ENCODE peak calls at places on chromosomes 16 and 17, in eight cellular contexts. E is fibroblast of gingiva; G is T-cell; X is HT-29; I is Jurkat, Clone E6-1; K is MV-4-11; D is effector CD4-positive, alpha-beta T cell; R is heart left ventricle. A is an unnamed sample.

GRCh38 chr17:47203984-47204721 is 5.0 kb upstream of the MYL4 start:
- DNase-seq in E (peak; percentile 27), I (peak; percentile 85), K (peak; percentile 74), R (no peak), G (peak; percentile 45), D (peak; percentile 17), X (no peak), A (peak; percentile 64)

GRCh38 chr16:2149630-2150417 is 1.4 kb downstream of the RAB26 start:
- DNase-seq in K (no peak), D (no peak), E (no peak), X (peak; percentile 41), I (no peak), R (no peak), G (no peak), A (no peak)

GRCh38 chr17:74865504-74866197 is 6.0 kb upstream of the GRIN2C start:
- DNase-seq in G (no peak), X (peak; percentile 32), I (no peak), D (no peak), E (no peak), R (no peak), K (no peak), A (no peak)

GRCh38 chr16:48235556-48236136 is 8.5 kb upstream of the LONP2 start:
- DNase-seq in D (no peak), X (no peak), K (no peak), R (no peak), G (no peak), E (no peak), I (no peak), A (no peak)

GRCh38 chr16:10386517-10387377 is 886 bp downstream of the ATF7IP2 start:
- DNase-seq in I (peak; percentile 53), G (no peak), R (no peak), E (no peak), D (no peak), X (no peak), K (peak; percentile 16), A (peak; percentile 57)

GRCh38 chr16:15035163-15035729 is 20.6 kb downstream of the NTAN1 start:
- DNase-seq in K (no peak), I (no peak), R (no peak), D (no peak), X (no peak), G (no peak), E (peak; percentile 24), A (no peak)

GRCh38 chr17:8128125-8128784 is 4.3 kb upstream of the HES7 start:
- DNase-seq in R (no peak), I (no peak), G (no peak), E (no peak), D (no peak), K (no peak), X (no peak), A (no peak)

GRCh38 chr16:76749780-76750375 is 441.1 kb upstream of the MON1B start:
- DNase-seq in X (no peak), D (no peak), K (no peak), G (no peak), E (no peak), R (no peak), I (no peak), A (no peak)

GRCh38 chr17:49361129-49361901 is 735 bp downstream of the ZNF652 start:
- DNase-seq in G (peak; percentile 91), X (peak; percentile 55), K (peak; percentile 58), E (no peak), R (peak; percentile 32), D (peak; percentile 84), I (peak; percentile 96), A (peak; percentile 88)

GRCh38 chr17:42543190-42544079 is 7.4 kb downstream of the NAGLU start:
- DNase-seq in G (no peak), X (no peak), R (no peak), E (no peak), D (no peak), I (no peak), K (no peak), A (no peak)

GRCh38 chr16:1162701-1163566 is 10.0 kb downstream of the CACNA1H start:
- DNase-seq in X (no peak), R (no peak), D (no peak), E (no peak), K (no peak), I (no peak), G (no peak), A (no peak)

GRCh38 chr16:50467943-50468748 is 80.0 kb upstream of the NKD1 start:
- DNase-seq in D (no peak), I (no peak), R (no peak), X (no peak), E (no peak), G (no peak), K (no peak), A (no peak)

GRCh38 chr16:28292731-28293588 is 635 bp downstream of the SBK1 start:
- DNase-seq in E (no peak), D (no peak), R (no peak), G (no peak), I (no peak), K (no peak), X (no peak), A (no peak)

GRCh38 chr17:30952645-30953393 is 18.0 kb upstream of the RNF135 start:
- DNase-seq in D (no peak), X (no peak), E (no peak), K (peak; percentile 64), G (no peak), I (no peak), R (peak; percentile 65), A (no peak)

GRCh38 chr17:82983510-82984248 is 95.7 kb upstream of the METRNL start:
- DNase-seq in G (no peak), R (no peak), D (no peak), I (no peak), X (no peak), K (no peak), E (no peak), A (no peak)

A was measured in OCI-M1.